ENCODE peak calls at places on chromosome X, in four cellular contexts. A is HepG2, O is SK-N-SH, F is K562. V is an unnamed sample.

GRCh38 chrX:19954707-19955106 is 36.2 kb downstream of the BCLAF3 start:
- DNase-seq in A (no peak), O (no peak), F (no peak), V (no peak)

GRCh38 chrX:117969337-117969736 is 147.3 kb downstream of the KLHL13 start:
- DNase-seq in A (no peak), O (no peak), F (no peak), V (no peak)

GRCh38 chrX:23811135-23811781 is 28.3 kb downstream of the SAT1 start:
- DNase-seq in A (no peak), O (no peak), F (no peak), V (no peak)

GRCh38 chrX:88982183-88982582 is 235.2 kb downstream of the CPXCR1 start:
- DNase-seq in A (no peak), O (no peak), F (no peak), V (no peak)

GRCh38 chrX:45710081-45710801 is 509.6 kb upstream of the DIPK2B start:
- DNase-seq in A (no peak), O (peak; percentile 2), F (no peak), V (peak; percentile 99)

GRCh38 chrX:8036914-8037313 is 109.7 kb upstream of the PNPLA4 start:
- DNase-seq in A (no peak), O (no peak), F (no peak), V (no peak)

GRCh38 chrX:151896734-151897474 is 15.8 kb upstream of the MAGEA4 start:
- DNase-seq in A (no peak), O (no peak), F (no peak), V (no peak)

GRCh38 chrX:130523460-130524394 is 121.9 kb downstream of the RBMX2 start:
- DNase-seq in A (no peak), O (peak; percentile 80), F (peak; percentile 77), V (no peak)

GRCh38 chrX:65576160-65576559 is 41.6 kb upstream of the LAS1L start:
- DNase-seq in A (no peak), O (no peak), F (no peak), V (no peak)

GRCh38 chrX:76148753-76149152 is 24.1 kb upstream of the PBDC1 start:
- DNase-seq in A (peak; percentile 17), O (no peak), F (no peak), V (no peak)

GRCh38 chrX:10288400-10288799 is 131.6 kb downstream of the CLCN4 start:
- DNase-seq in A (no peak), O (no peak), F (no peak), V (no peak)

GRCh38 chrX:11944486-11944885 is 186.4 kb downstream of the MSL3 start:
- DNase-seq in A (no peak), O (peak; percentile 26), F (peak; percentile 19), V (no peak)

GRCh38 chrX:121013897-121014455 is 28.4 kb upstream of the CT47A1 start:
- DNase-seq in A (peak; percentile 66), O (no peak), F (no peak), V (no peak)

GRCh38 chrX:115393271-115393670 is 103.8 kb downstream of the LUZP4 start:
- DNase-seq in A (peak; percentile 46), O (no peak), F (no peak), V (no peak)

GRCh38 chrX:42948723-42949122 is 170.8 kb upstream of the PPP1R2C start:
- DNase-seq in A (no peak), O (no peak), F (no peak), V (no peak)

GRCh38 chrX:131704136-131704695 is 160.3 kb downstream of the OR13H1 start:
- DNase-seq in A (no peak), O (peak; percentile 64), F (no peak), V (no peak)

GRCh38 chrX:150361070-150361776 is 1.9 kb upstream of the MAMLD1 start:
- DNase-seq in A (no peak), O (peak; percentile 31), F (peak; percentile 20), V (no peak)

GRCh38 chrX:150421816-150422215 is 58.7 kb downstream of the MAMLD1 start:
- DNase-seq in A (no peak), O (no peak), F (no peak), V (no peak)

GRCh38 chrX:115898382-115899001 is 272.1 kb upstream of the AGTR2 start:
- DNase-seq in A (peak; percentile 81), O (peak; percentile 37), F (peak; percentile 22), V (peak; percentile 6)

GRCh38 chrX:130171446-130172126 is at the start of gene RAB33A:
- DNase-seq in A (no peak), O (peak; percentile 76), F (no peak), V (no peak)

GRCh38 chrX:110924871-110925270 is 129.3 kb upstream of the CHRDL1 start:
- DNase-seq in A (no peak), O (no peak), F (no peak), V (no peak)

GRCh38 chrX:46327229-46328081 is 217.8 kb downstream of the ZNF674 start:
- DNase-seq in A (peak; percentile 92), O (no peak), F (no peak), V (peak; percentile 76)

GRCh38 chrX:111376897-111377601 is 34.9 kb downstream of the DCX start:
- DNase-seq in A (no peak), O (no peak), F (no peak), V (no peak)

GRCh38 chrX:142251202-142251601 is 46.1 kb upstream of the MAGEC2 start:
- DNase-seq in A (no peak), O (no peak), F (no peak), V (no peak)

GRCh38 chrX:134177527-134177926 is 59.5 kb upstream of the CCDC160 start:
- DNase-seq in A (no peak), O (no peak), F (no peak), V (no peak)
- H3K9ac ChIP-seq in A (no peak overlapping the region), O (no peak overlapping the region), F (no peak overlapping the region), V (no peak overlapping the region)

GRCh38 chrX:71198066-71198465 is 25.0 kb upstream of the GJB1 start:
- DNase-seq in A (no peak), O (no peak), F (no peak), V (no peak)
- H2AFZ ChIP-seq in A (peak overlapping the region; percentile 27), O (peak overlapping the region; percentile 45), F (peak overlapping the region; percentile 73), V (no peak overlapping the region)

DNA sequence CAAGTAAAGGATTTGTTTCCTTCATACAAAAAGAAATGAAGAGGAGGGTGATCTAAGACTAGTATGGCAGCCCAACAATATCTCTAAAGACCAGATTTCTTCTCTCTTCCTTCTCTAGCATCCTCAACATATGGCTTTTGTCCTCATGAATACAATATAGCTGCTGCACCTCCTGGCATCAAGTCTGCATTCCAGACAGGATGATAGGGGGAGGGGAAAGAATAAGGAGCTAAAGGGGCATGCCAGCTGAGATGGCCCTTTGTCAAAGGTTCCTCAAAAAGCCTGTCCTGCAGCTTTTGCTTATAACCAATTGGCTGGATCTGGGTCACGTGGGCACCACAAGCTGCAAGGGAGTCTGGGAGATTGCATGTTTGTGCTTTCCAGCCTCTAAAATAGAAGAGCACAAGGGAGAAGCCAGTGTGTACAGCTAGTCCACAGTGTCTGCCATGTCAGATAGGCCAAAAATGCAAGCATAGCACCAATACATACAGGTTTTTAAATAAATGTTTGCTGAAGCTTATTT is 132.6 kb downstream of the BCOR start:
- DNase-seq in A (no peak), O (no peak), F (no peak), V (no peak)
- TF ChIP-seq ZBTB33 in A (no peak), O (no peak), F (no peak), V (no peak)

DNA sequence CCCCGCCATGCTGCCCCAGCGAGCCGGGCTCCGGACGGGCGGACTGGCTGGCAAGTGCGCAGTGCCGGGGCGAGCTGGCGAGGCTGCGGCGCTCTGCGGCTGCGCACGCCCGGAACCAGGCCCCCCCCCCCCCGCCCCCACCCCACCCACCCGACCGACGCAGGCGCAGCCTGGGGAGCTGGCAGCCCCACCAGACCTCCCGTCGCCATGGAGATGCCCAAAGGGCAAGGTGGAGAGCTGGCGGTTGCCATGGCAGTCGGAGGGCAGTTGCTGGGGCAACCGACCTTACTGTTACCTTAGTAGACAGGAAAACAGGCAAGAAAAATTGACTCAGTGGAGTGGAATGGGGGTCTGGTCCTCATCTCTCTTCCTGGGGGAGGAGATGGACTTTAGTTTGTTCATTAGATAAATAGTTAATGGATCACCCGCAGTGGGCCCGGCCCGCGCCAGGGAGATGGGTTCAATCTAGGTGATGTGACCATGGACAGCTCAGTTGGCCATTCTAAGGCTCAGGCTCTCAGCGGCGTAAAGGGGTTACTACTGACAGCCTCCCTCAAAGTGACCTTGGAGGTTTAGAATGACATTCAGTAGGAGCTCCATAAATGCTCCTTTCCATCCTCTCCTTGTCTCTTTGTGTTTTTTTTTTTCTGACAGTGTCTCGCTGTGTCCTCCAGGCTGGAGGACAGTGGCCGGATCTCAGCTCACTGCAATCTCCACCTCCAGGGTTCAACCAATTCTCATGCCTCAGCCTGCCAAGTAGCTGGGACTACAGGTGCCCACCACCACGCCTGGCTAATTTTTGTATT is at the start of gene PCSK1N:
- DNase-seq in A (peak; percentile 88), O (peak; percentile 94), F (no peak), V (no peak)
- H3K9ac ChIP-seq in A (peak within 1 kb of the TSS; percentile 66), O (peak within 1 kb of the TSS; percentile 5), F (no peak within 1 kb of the TSS), V (no peak within 1 kb of the TSS)

GRCh38 chrX:41946230-41946629 is 22.9 kb upstream of the CASK start:
- DNase-seq in A (no peak), O (no peak), F (no peak), V (no peak)
- H2AFZ ChIP-seq in A (no peak overlapping the region), O (no peak overlapping the region), F (peak overlapping the region; percentile 16), V (no peak overlapping the region)

DNA sequence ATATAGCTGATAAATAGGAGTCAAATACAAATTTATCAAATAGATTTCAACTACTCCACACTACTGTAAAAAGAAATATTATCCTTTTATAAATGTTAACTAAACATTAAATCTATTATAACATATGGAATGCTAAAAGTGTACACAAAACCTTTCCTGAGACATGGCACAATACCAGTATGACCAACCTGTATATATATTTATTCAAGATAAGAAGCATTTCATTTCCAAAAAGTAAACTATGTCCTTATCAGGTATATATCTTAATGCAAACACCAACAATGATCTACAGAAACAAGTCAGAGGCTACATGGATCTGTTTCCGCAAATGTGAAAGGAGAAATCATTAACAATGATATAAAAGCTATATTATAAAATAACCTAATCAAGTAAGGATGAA is 37.8 kb downstream of the WNK3 start:
- DNase-seq in A (no peak), O (no peak), F (no peak), V (no peak)
- TF ChIP-seq ZBTB33 in A (no peak), O (no peak), F (no peak), V (no peak)

DNA sequence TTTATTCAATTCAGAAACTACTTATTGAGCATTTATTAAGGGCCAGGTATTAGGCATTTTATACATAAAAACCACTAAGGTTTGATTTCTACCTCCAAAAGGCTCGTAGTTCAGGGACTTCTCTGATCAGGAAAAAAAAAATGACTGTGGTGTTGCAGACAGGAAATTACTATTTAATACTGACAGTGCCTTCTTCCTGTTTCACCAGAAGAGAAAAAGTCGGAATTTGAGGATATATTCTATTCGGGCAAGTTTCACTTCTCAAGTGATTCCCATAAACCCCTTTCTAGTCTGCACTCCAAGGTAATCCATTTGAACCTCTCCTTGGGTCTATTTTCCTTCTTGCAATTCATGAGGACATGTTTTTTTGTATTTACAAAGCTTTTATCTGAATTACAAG is 15.3 kb upstream of the TASL start:
- DNase-seq in A (no peak), O (no peak), F (no peak), V (no peak)
- H3K9ac ChIP-seq in A (no peak overlapping the region), O (no peak overlapping the region), F (no peak overlapping the region), V (no peak overlapping the region)

GRCh38 chrX:68711845-68712244 is 64.4 kb downstream of the STARD8 start:
- DNase-seq in A (no peak), O (no peak), F (no peak), V (no peak)
- H2AFZ ChIP-seq in A (no peak overlapping the region), O (no peak overlapping the region), F (no peak overlapping the region), V (no peak overlapping the region)

DNA sequence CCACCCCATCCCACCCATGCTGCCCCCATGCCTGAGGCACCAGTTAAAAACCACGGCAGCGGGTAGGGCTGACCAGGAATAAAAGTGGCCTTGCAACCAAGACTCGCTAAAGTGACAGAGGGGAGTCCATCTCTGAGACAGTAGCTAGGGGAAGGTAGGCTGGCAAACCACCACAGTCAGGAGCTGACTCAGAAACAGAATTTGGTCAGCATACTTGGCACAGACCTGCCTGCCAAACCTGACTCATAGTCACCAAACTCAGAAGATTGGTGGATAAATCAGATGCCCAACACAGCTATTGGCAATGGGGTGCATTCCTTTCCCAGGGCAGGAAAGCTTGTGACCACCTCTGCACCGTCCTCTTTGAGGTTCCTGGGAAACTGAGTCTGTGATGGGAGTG is 193.8 kb downstream of the BCOR start:
- DNase-seq in A (no peak), O (no peak), F (no peak), V (no peak)
- TF ChIP-seq ZBTB33 in A (no peak), O (no peak), F (no peak), V (no peak)

V was measured in HCT116.